ENCODE peak calls at places on chromosomes 13 and 19, in seven cellular contexts. C is HuH-7; M is NCI-H1105 treated with DMSO at 0.1 percent for 48 hours; O is stimulated activated CD4-positive, alpha-beta T cell treated with anti-CD3 and anti-CD28 coated beads, TNF-alpha, amount 100 ng/mL, for 24 hours; W is heart left ventricle; S is cardiac muscle cell; Z is GM12865. A is an unnamed sample.

GRCh38 chr19:54106716-54107115 is 4.1 kb downstream of the NDUFA3 start:
- DNase-seq in C (no peak), M (no peak), O (no peak), W (no peak), S (no peak), Z (peak), A (no peak)

GRCh38 chr13:41546372-41547252 is 89.3 kb downstream of the RGCC start:
- DNase-seq in C (no peak), M (no peak), O (no peak), W (no peak), S (no peak), Z (no peak), A (peak)

GRCh38 chr13:94063096-94063495 is 416.4 kb downstream of the DCT start:
- DNase-seq in C (no peak), M (no peak), O (no peak), W (no peak), S (no peak), Z (no peak), A (no peak)

GRCh38 chr13:54563286-54563685 is 1534.7 kb downstream of the OLFM4 start:
- DNase-seq in C (no peak), M (no peak), O (no peak), W (no peak), S (no peak), Z (no peak), A (no peak)

GRCh38 chr19:5052515-5052914 is 83.6 kb downstream of the KDM4B start:
- DNase-seq in C (no peak), M (no peak), O (no peak), W (no peak), S (no peak), Z (no peak), A (no peak)

GRCh38 chr19:49651029-49651825 is 9.2 kb downstream of the SCAF1 start:
- DNase-seq in C (no peak), M (no peak), O (no peak), W (no peak), S (no peak), Z (no peak), A (no peak)

GRCh38 chr13:50989476-50989875 is 79.9 kb downstream of the RNASEH2B start:
- DNase-seq in C (peak), M (no peak), O (no peak), W (peak), S (peak), Z (no peak), A (no peak)

GRCh38 chr13:50284540-50284939 is 269.3 kb downstream of the KCNRG start:
- DNase-seq in C (no peak), M (no peak), O (no peak), W (no peak), S (no peak), Z (peak), A (no peak)

GRCh38 chr19:42282036-42282762 is 13.1 kb downstream of the CIC start:
- DNase-seq in C (no peak), M (no peak), O (no peak), W (peak), S (no peak), Z (no peak), A (no peak)

GRCh38 chr13:111508164-111508870 is 187.9 kb downstream of the TEX29 start:
- DNase-seq in C (no peak), M (no peak), O (no peak), W (no peak), S (no peak), Z (no peak), A (peak)

GRCh38 chr19:42226886-42227285 is 6.8 kb downstream of the ZNF526 start:
- DNase-seq in C (no peak), M (no peak), O (no peak), W (no peak), S (no peak), Z (no peak), A (no peak)

GRCh38 chr13:77751513-77752456 is 54.3 kb downstream of the SLAIN1 start:
- DNase-seq in C (peak), M (peak), O (no peak), W (no peak), S (peak), Z (peak), A (peak)

GRCh38 chr13:36131215-36131930 is at the start of gene DCLK1:
- DNase-seq in C (no peak), M (peak), O (no peak), W (peak), S (peak), Z (no peak), A (peak)

GRCh38 chr13:101654916-101655315 is 202.4 kb downstream of the ITGBL1 start:
- DNase-seq in C (no peak), M (no peak), O (no peak), W (no peak), S (no peak), Z (no peak), A (no peak)

GRCh38 chr13:50244913-50245574 is 229.8 kb downstream of the KCNRG start:
- DNase-seq in C (peak), M (no peak), O (peak), W (no peak), S (no peak), Z (peak), A (peak)

A was measured in SJSA1.